ENCODE peak calls at places on chromosomes 5 and 9, in five cellular contexts. F, Z, V, P and M are unnamed samples.

GRCh38 chr5:3324421-3325101 is 271.1 kb upstream of the IRX1 start:
- DNase-seq in P (no peak), V (no peak), Z (no peak), F (no peak), M (no peak)

GRCh38 chr9:105117111-105117682 is 127.3 kb upstream of the SLC44A1 start:
- DNase-seq in P (no peak), F (no peak), V (no peak), Z (no peak), M (no peak)

GRCh38 chr5:125526940-125527339 is 780.5 kb upstream of the ZNF608 start:
- DNase-seq in P (no peak), F (no peak), Z (no peak), V (no peak), M (no peak)

GRCh38 chr9:123111977-123112869 is 78.8 kb downstream of the GPR21 start:
- DNase-seq in P (no peak), F (no peak), Z (no peak), V (no peak), M (no peak)

GRCh38 chr9:133103183-133103986 is 17.7 kb downstream of the RALGDS start:
- DNase-seq in P (peak), V (peak), F (peak), Z (peak), M (no peak)

GRCh38 chr9:134871941-134872340 is 8.7 kb upstream of the FCN2 start:
- DNase-seq in Z (no peak), V (no peak), P (no peak), F (no peak), M (no peak)

GRCh38 chr9:131404987-131405386 is 11.1 kb downstream of the PRRC2B start:
- DNase-seq in F (no peak), Z (no peak), P (no peak), V (no peak), M (no peak)

GRCh38 chr5:113902917-113903681 is 389.6 kb downstream of the YTHDC2 start:
- DNase-seq in P (no peak), Z (no peak), V (no peak), F (no peak), M (no peak)